ENCODE peak calls at places on chromosomes 3 and 15, in eight cellular contexts. Y is uterus, H is K562, N is MM.1S, C is sigmoid colon, D is brain microvascular endothelial cell, E is colonic mucosa, T is fibroblast of lung. P is an unnamed sample.

GRCh38 chr3:184377882-184378445 is at the start of gene THPO:
- DNase-seq in C (peak; percentile 64), N (no peak), E (no peak), D (no peak), Y (peak; percentile 58), T (no peak), H (peak; percentile 81), P (no peak)

GRCh38 chr15:60130811-60131210 is 126.7 kb downstream of the FOXB1 start:
- DNase-seq in T (no peak), C (no peak), H (no peak), Y (no peak), N (no peak), E (no peak), D (no peak), P (no peak)

GRCh38 chr3:71551286-71551919 is 32.1 kb downstream of the FOXP1 start:
- DNase-seq in T (peak; percentile 79), N (no peak), C (no peak), H (no peak), E (no peak), Y (no peak), D (peak; percentile 40), P (no peak)

GRCh38 chr15:33795076-33795475 is 173.2 kb upstream of the CHRM5 start:
- DNase-seq in Y (no peak), T (no peak), E (no peak), C (no peak), D (no peak), H (no peak), N (no peak), P (no peak)

GRCh38 chr15:49627407-49627877 is 6.6 kb downstream of the DTWD1 start:
- DNase-seq in D (peak; percentile 83), Y (no peak), T (peak; percentile 96), E (no peak), C (no peak), H (no peak), N (no peak), P (no peak)

GRCh38 chr3:38617137-38617536 is 32.4 kb downstream of the SCN5A start:
- DNase-seq in E (no peak), T (no peak), D (no peak), C (no peak), N (no peak), Y (no peak), H (no peak), P (no peak)

GRCh38 chr3:179526989-179527391 is 35.7 kb upstream of the ACTL6A start:
- DNase-seq in N (no peak), H (no peak), T (peak; percentile 77), Y (peak; percentile 72), E (peak; percentile 48), D (peak; percentile 51), C (peak; percentile 84), P (no peak)

GRCh38 chr15:45993072-45993471 is 358.2 kb downstream of the SQOR start:
- DNase-seq in Y (no peak), H (no peak), D (no peak), T (no peak), E (no peak), N (no peak), C (no peak), P (no peak)

GRCh38 chr3:48877671-48878070 is 21.0 kb downstream of the SLC25A20 start:
- DNase-seq in Y (no peak), H (no peak), D (no peak), C (no peak), E (no peak), N (no peak), T (peak; percentile 58), P (no peak)

GRCh38 chr3:193732391-193732790 is 139.4 kb downstream of the OPA1 start:
- DNase-seq in C (no peak), H (no peak), Y (no peak), N (no peak), T (peak; percentile 93), D (peak; percentile 70), E (no peak), P (no peak)

GRCh38 chr3:126399348-126399730 is 4.6 kb downstream of the CFAP100 start:
- DNase-seq in Y (no peak), C (no peak), H (no peak), N (peak; percentile 71), T (no peak), E (no peak), D (no peak), P (peak; percentile 21)

GRCh38 chr15:75867428-75867827 is 24.2 kb downstream of the UBE2Q2 start:
- DNase-seq in T (no peak), E (no peak), H (no peak), N (no peak), Y (no peak), D (no peak), C (no peak), P (no peak)

GRCh38 chr3:189772584-189772983 is 141.4 kb downstream of the TP63 start:
- DNase-seq in E (no peak), D (no peak), H (no peak), C (no peak), N (no peak), Y (no peak), T (peak; percentile 76), P (no peak)

GRCh38 chr3:58206406-58207011 is 4.3 kb downstream of the DNASE1L3 start:
- DNase-seq in Y (no peak), D (peak; percentile 49), E (no peak), H (no peak), N (no peak), C (no peak), T (peak; percentile 61), P (no peak)

GRCh38 chr3:161913786-161914389 is 417.3 kb downstream of the OTOL1 start:
- DNase-seq in D (peak; percentile 73), C (no peak), N (no peak), E (no peak), Y (no peak), T (peak; percentile 89), H (no peak), P (no peak)

GRCh38 chr3:52820741-52821140 is 9.7 kb downstream of the ITIH4 start:
- DNase-seq in H (peak; percentile 59), N (no peak), Y (no peak), E (no peak), T (no peak), C (no peak), D (no peak), P (no peak)

GRCh38 chr3:52827866-52828376 is 2.6 kb downstream of the ITIH4 start:
- DNase-seq in H (no peak), D (no peak), N (no peak), T (no peak), Y (no peak), C (no peak), E (no peak), P (no peak)

GRCh38 chr3:52822363-52822762 is 8.1 kb downstream of the ITIH4 start:
- DNase-seq in D (no peak), Y (no peak), N (no peak), H (no peak), C (no peak), E (no peak), T (no peak), P (no peak)

GRCh38 chr3:52827441-52827840 is 3.0 kb downstream of the ITIH4 start:
- DNase-seq in Y (no peak), E (no peak), D (peak; percentile 48), N (no peak), T (peak; percentile 34), H (no peak), C (no peak), P (no peak)

GRCh38 chr3:52824037-52824436 is 6.4 kb downstream of the ITIH4 start:
- DNase-seq in E (no peak), C (no peak), H (no peak), T (no peak), Y (no peak), N (no peak), D (no peak), P (no peak)
- H3K36me3 ChIP-seq in E (no peaks in the 10 kb centered on the region), C (no peaks in the 10 kb centered on the region), H (no peaks in the 10 kb centered on the region), T (no peaks in the 10 kb centered on the region), Y (no peaks in the 10 kb centered on the region), N (no peaks in the 10 kb centered on the region), D (no peaks in the 10 kb centered on the region), P (no peaks in the 10 kb centered on the region)

DNA sequence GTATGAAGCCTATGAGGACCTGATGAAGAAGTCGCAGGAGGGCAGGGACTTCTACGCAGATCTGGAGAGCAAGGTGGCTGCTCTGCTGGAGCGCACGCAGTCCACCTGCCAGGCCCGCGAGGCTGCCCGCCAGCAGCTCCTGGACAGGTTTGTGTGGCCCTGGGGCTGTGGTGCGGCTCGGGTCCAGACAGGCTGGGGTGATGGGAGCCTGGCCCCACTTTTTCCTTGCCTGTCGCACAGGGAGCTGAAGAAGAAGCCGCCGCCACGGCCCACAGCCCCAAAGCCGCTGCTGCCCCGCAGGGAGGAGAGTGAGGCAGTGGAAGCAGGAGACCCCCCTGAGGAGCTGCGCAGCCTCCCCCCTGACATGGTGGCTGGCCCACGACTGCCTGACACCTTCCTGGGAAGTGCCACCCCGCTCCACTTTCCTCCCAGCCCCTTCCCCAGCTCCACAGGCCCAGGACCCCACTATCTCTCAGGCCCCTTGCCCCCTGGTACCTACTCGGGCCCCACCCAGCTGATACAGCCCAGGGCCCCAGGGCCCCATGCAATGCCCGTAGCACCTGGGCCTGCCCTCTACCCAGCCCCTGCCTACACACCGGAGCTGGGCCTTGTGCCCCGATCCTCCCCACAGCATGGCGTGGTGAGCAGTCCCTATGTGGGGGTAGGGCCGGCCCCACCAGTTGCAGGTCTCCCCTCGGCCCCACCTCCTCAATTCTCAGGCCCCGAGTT is 29.0 kb downstream of the PTPN23 start:
- DNase-seq in H (no peak), Y (no peak), C (no peak), E (no peak), T (no peak), D (no peak), N (no peak), P (no peak)
- H3K36me3 ChIP-seq in H (peaks cover 94% of the 10 kb centered on the region), Y (no peaks in the 10 kb centered on the region), C (peaks cover 25% of the 10 kb centered on the region), E (peaks cover 12% of the 10 kb centered on the region), T (peaks cover 53% of the 10 kb centered on the region), D (peaks cover 79% of the 10 kb centered on the region), N (peaks cover 5% of the 10 kb centered on the region), P (peaks cover 7% of the 10 kb centered on the region)

GRCh38 chr15:72535911-72536310 is 61.8 kb downstream of the ARIH1 start:
- DNase-seq in E (no peak), N (no peak), H (no peak), Y (no peak), C (no peak), T (no peak), D (no peak), P (no peak)

GRCh38 chr15:72538931-72539330 is 64.8 kb downstream of the ARIH1 start:
- DNase-seq in D (no peak), E (no peak), T (no peak), C (no peak), H (no peak), Y (no peak), N (no peak), P (no peak)

GRCh38 chr15:72541714-72542113 is 67.6 kb downstream of the ARIH1 start:
- DNase-seq in C (no peak), N (no peak), E (no peak), H (no peak), T (no peak), D (no peak), Y (no peak), P (no peak)

GRCh38 chr15:72536506-72536905 is 62.4 kb downstream of the ARIH1 start:
- DNase-seq in Y (no peak), E (no peak), C (no peak), T (peak; percentile 16), H (no peak), N (no peak), D (no peak), P (no peak)

GRCh38 chr15:72540606-72541237 is 66.6 kb downstream of the ARIH1 start:
- DNase-seq in C (no peak), N (no peak), H (no peak), T (no peak), D (no peak), Y (no peak), E (no peak), P (no peak)
- H3K36me3 ChIP-seq in C (no peaks in the 10 kb centered on the region), N (no peaks in the 10 kb centered on the region), H (peaks cover 4% of the 10 kb centered on the region), T (no peaks in the 10 kb centered on the region), D (no peaks in the 10 kb centered on the region), Y (no peaks in the 10 kb centered on the region), E (no peaks in the 10 kb centered on the region), P (no peaks in the 10 kb centered on the region)

GRCh38 chr3:33482126-33482525 is 41.9 kb upstream of the UBP1 start:
- DNase-seq in Y (no peak), D (no peak), T (peak; percentile 18), N (no peak), C (no peak), H (no peak), E (no peak), P (peak; percentile 10)
- H3K36me3 ChIP-seq in Y (no peaks in the 10 kb centered on the region), D (no peaks in the 10 kb centered on the region), T (no peaks in the 10 kb centered on the region), N (no peaks in the 10 kb centered on the region), C (no peaks in the 10 kb centered on the region), H (no peaks in the 10 kb centered on the region), E (no peaks in the 10 kb centered on the region), P (no peaks in the 10 kb centered on the region)

P was measured in prostate gland.